ENCODE peak calls at places on chromosomes 5 and 9, in six cellular contexts. Y is NCI-H2029 treated with DMSO at 0.1 percent for 48 hours; A is stimulated activated CD4-positive, alpha-beta T cell treated with anti-CD3 and anti-CD28 coated beads, TNF-alpha, amount 100 ng/mL, for 48 hours; Z is AG09319; W is activated T-cell treated with anti-CD3 and anti-CD28 coated beads for 1 hour; B is NCI-H524 treated with DMSO at 0.1 percent for 48 hours. P is an unnamed sample.

GRCh38 chr5:159262472-159262858 is 625 bp upstream of the UBLCP1 start:
- DNase-seq in Y (no peak), A (peak; percentile 3), Z (no peak), W (no peak), B (no peak), P (peak; percentile 21)

GRCh38 chr5:126403156-126403555 is 20.1 kb upstream of the GRAMD2B start:
- DNase-seq in Y (no peak), A (no peak), Z (no peak), W (no peak), B (no peak), P (no peak)

GRCh38 chr9:135613946-135614805 is 25.2 kb downstream of the GLT6D1 start:
- DNase-seq in Y (no peak), A (no peak), Z (no peak), W (no peak), B (no peak), P (no peak)

GRCh38 chr5:179732918-179733763 is 519 bp downstream of the MAML1 start:
- DNase-seq in Y (no peak), A (peak; percentile 35), Z (no peak), W (peak; percentile 6), B (no peak), P (peak; percentile 52)

GRCh38 chr9:100292414-100292813 is 60.3 kb downstream of the TEX10 start:
- DNase-seq in Y (no peak), A (no peak), Z (no peak), W (no peak), B (no peak), P (no peak)

GRCh38 chr9:90219548-90220118 is 423.0 kb downstream of the DIRAS2 start:
- DNase-seq in Y (no peak), A (peak; percentile 18), Z (no peak), W (peak; percentile 26), B (no peak), P (no peak)

GRCh38 chr5:113789769-113790168 is 276.3 kb downstream of the YTHDC2 start:
- DNase-seq in Y (no peak), A (no peak), Z (no peak), W (no peak), B (no peak), P (no peak)

GRCh38 chr5:179762079-179762780 is 29.6 kb downstream of the MAML1 start:
- DNase-seq in Y (no peak), A (no peak), Z (peak; percentile 16), W (no peak), B (peak; percentile 32), P (peak; percentile 47)

P was measured in DND-41.